ENCODE peak calls at places on chromosomes 2 and 18, in six cellular contexts. J, C, T, Z, Q and H are unnamed samples.

GRCh38 chr2:148565272-148565894 is 79.2 kb upstream of the EPC2 start:
- DNase-seq in C (no peak), Z (no peak), T (no peak), Q (no peak), J (no peak), H (no peak)

GRCh38 chr18:45378933-45379332 is 236.3 kb upstream of the SLC14A2 start:
- DNase-seq in Q (no peak), T (no peak), Z (no peak), C (no peak), J (no peak), H (no peak)

GRCh38 chr18:29457316-29457715 is 1280.4 kb upstream of the CDH2 start:
- DNase-seq in J (peak; percentile 63), Q (no peak), T (no peak), C (no peak), Z (no peak), H (no peak)

GRCh38 chr2:173051463-173051862 is 24.2 kb upstream of the MAP3K20 start:
- DNase-seq in T (no peak), Q (no peak), C (no peak), J (no peak), Z (no peak), H (no peak)

GRCh38 chr2:148391324-148391723 is 253.2 kb upstream of the EPC2 start:
- DNase-seq in Q (no peak), C (no peak), T (no peak), J (peak; percentile 71), Z (no peak), H (no peak)

GRCh38 chr2:43083710-43084698 is 142.4 kb downstream of the ZFP36L2 start:
- DNase-seq in Q (no peak), J (peak; percentile 93), T (no peak), Z (no peak), C (no peak), H (no peak)

GRCh38 chr2:11155326-11156059 is at the start of gene SLC66A3:
- DNase-seq in Q (peak; percentile 29), C (no peak), Z (no peak), J (peak; percentile 77), T (peak; percentile 80), H (peak; percentile 49)

GRCh38 chr2:219060821-219061791 is at the start of gene IHH:
- DNase-seq in T (no peak), Q (no peak), Z (no peak), C (no peak), J (no peak), H (no peak)

GRCh38 chr2:17813742-17814458 is 2.4 kb upstream of the MSGN1 start:
- DNase-seq in T (no peak), Q (peak; percentile 77), J (no peak), Z (peak; percentile 61), C (no peak), H (no peak)

GRCh38 chr18:69400253-69400975 is at the start of gene DOK6:
- DNase-seq in C (no peak), Q (peak; percentile 46), T (no peak), Z (peak; percentile 78), J (peak; percentile 4), H (peak; percentile 70)

GRCh38 chr18:27685807-27686412 is 491.0 kb downstream of the CDH2 start:
- DNase-seq in C (no peak), Q (no peak), J (peak; percentile 33), Z (peak; percentile 28), T (no peak), H (no peak)

GRCh38 chr18:12750076-12750707 is 47.4 kb downstream of the PSMG2 start:
- DNase-seq in T (no peak), C (no peak), J (no peak), Z (no peak), Q (peak; percentile 13), H (no peak)

GRCh38 chr2:223797073-223797472 is 40.3 kb downstream of the AP1S3 start:
- DNase-seq in Z (no peak), Q (no peak), C (no peak), J (peak; percentile 98), T (no peak), H (no peak)

GRCh38 chr18:25310045-25310444 is 41.9 kb downstream of the ZNF521 start:
- DNase-seq in Q (no peak), J (peak; percentile 45), Z (peak; percentile 43), C (no peak), T (no peak), H (no peak)

GRCh38 chr18:354003-354402 is 86.2 kb upstream of the THOC1 start:
- DNase-seq in Z (no peak), C (no peak), J (peak; percentile 43), T (no peak), Q (no peak), H (no peak)

GRCh38 chr2:236164201-236164982 is 3.8 kb downstream of the GBX2 start:
- DNase-seq in Q (no peak), T (no peak), J (no peak), C (no peak), Z (no peak), H (no peak)

GRCh38 chr18:63831080-63831788 is 56.0 kb downstream of the SERPINB7 start:
- DNase-seq in J (no peak), Z (no peak), T (no peak), Q (no peak), C (no peak), H (no peak)

GRCh38 chr2:147247749-147248148 is 597.1 kb upstream of the ACVR2A start:
- DNase-seq in Z (no peak), T (no peak), C (no peak), J (no peak), Q (no peak), H (no peak)

GRCh38 chr18:60322591-60322990 is 50.0 kb downstream of the MC4R start:
- DNase-seq in J (peak; percentile 60), T (no peak), C (no peak), Z (no peak), Q (no peak), H (no peak)

GRCh38 chr2:197286805-197287595 is 23.6 kb downstream of the ANKRD44 start:
- DNase-seq in J (peak; percentile 93), Z (peak; percentile 27), T (no peak), C (no peak), Q (no peak), H (no peak)